ENCODE peak calls at places on chromosomes 5 and 9, in nine cellular contexts. D is brain microvascular endothelial cell; W is T47D; U is stimulated activated CD8-positive, alpha-beta memory T cell treated with anti-CD3 and anti-CD28 coated beads, Interleukin-15, amount 100 ng/mL, for 1 hour; M is left lung; J is mesothelial cell of epicardium; S is T1000; Q is endothelial cell; C is left ventricle myocardium inferior. L is an unnamed sample.

GRCh38 chr9:27726244-27727141 is 153.2 kb upstream of the C9orf72 start:
- DNase-seq in D (peak), W (no peak), U (no peak), M (peak), J (peak), S (peak), Q (peak), C (peak), L (no peak)

GRCh38 chr9:98326402-98327248 is 71.2 kb upstream of the TBC1D2 start:
- DNase-seq in D (no peak), W (no peak), U (no peak), M (no peak), J (no peak), S (no peak), Q (no peak), C (no peak), L (no peak)

GRCh38 chr5:29796018-29796417 is 1397.5 kb upstream of the CDH6 start:
- DNase-seq in D (no peak), W (no peak), U (no peak), M (no peak), J (no peak), S (no peak), Q (no peak), C (no peak), L (no peak)

GRCh38 chr5:128630078-128630575 is 92.1 kb upstream of the FBN2 start:
- DNase-seq in D (no peak), W (no peak), U (no peak), M (no peak), J (no peak), S (no peak), Q (no peak), C (no peak), L (no peak)

GRCh38 chr9:137296214-137297059 is 5.6 kb downstream of the NRARP start:
- DNase-seq in D (peak), W (no peak), U (no peak), M (no peak), J (no peak), S (no peak), Q (peak), C (peak), L (no peak)

GRCh38 chr9:29044959-29045358 is 1471.7 kb upstream of the C9orf72 start:
- DNase-seq in D (no peak), W (no peak), U (no peak), M (no peak), J (no peak), S (no peak), Q (no peak), C (no peak), L (no peak)

GRCh38 chr5:175627037-175627436 is 30.8 kb upstream of the HRH2 start:
- DNase-seq in D (no peak), W (no peak), U (no peak), M (no peak), J (no peak), S (no peak), Q (no peak), C (no peak), L (no peak)

GRCh38 chr9:121075251-121076036 is 689 bp downstream of the CNTRL start:
- DNase-seq in D (no peak), W (no peak), U (no peak), M (no peak), J (no peak), S (no peak), Q (no peak), C (no peak), L (no peak)

GRCh38 chr9:111198936-111199335 is 131.1 kb downstream of the OR2K2 start:
- DNase-seq in D (no peak), W (no peak), U (no peak), M (no peak), J (no peak), S (no peak), Q (no peak), C (no peak), L (no peak)

GRCh38 chr5:132466453-132467291 is 23.9 kb downstream of the IRF1 start:
- DNase-seq in D (peak), W (no peak), U (no peak), M (peak), J (no peak), S (no peak), Q (peak), C (peak), L (no peak)

GRCh38 chr5:137195483-137195882 is 303.6 kb downstream of the SPOCK1 start:
- DNase-seq in D (no peak), W (no peak), U (no peak), M (no peak), J (no peak), S (no peak), Q (no peak), C (no peak), L (no peak)

GRCh38 chr5:102763734-102764133 is 8.6 kb downstream of the PAM start:
- DNase-seq in D (no peak), W (no peak), U (no peak), M (no peak), J (no peak), S (no peak), Q (no peak), C (no peak), L (no peak)

GRCh38 chr5:1419476-1420210 is 25.6 kb downstream of the SLC6A3 start:
- DNase-seq in D (no peak), W (no peak), U (no peak), M (peak), J (no peak), S (no peak), Q (no peak), C (no peak), L (no peak)

GRCh38 chr5:79109527-79110492 is 1.8 kb upstream of the BHMT start:
- DNase-seq in D (no peak), W (no peak), U (no peak), M (no peak), J (no peak), S (no peak), Q (peak), C (peak), L (peak)

GRCh38 chr9:35689601-35690446 is at the start of gene TPM2:
- DNase-seq in D (peak), W (no peak), U (no peak), M (peak), J (peak), S (no peak), Q (peak), C (peak), L (peak)

GRCh38 chr5:128681096-128681495 is 143.1 kb upstream of the FBN2 start:
- DNase-seq in D (peak), W (no peak), U (no peak), M (no peak), J (no peak), S (no peak), Q (no peak), C (no peak), L (no peak)

GRCh38 chr5:77430726-77431125 is 61.4 kb downstream of the WDR41 start:
- DNase-seq in D (no peak), W (no peak), U (no peak), M (no peak), J (no peak), S (no peak), Q (no peak), C (no peak), L (no peak)

GRCh38 chr5:9441610-9442009 is 104.3 kb downstream of the SEMA5A start:
- DNase-seq in D (no peak), W (no peak), U (no peak), M (no peak), J (no peak), S (no peak), Q (no peak), C (no peak), L (no peak)

GRCh38 chr5:98999631-99000030 is 70.8 kb upstream of the CHD1 start:
- DNase-seq in D (no peak), W (no peak), U (no peak), M (no peak), J (no peak), S (no peak), Q (no peak), C (no peak), L (no peak)

GRCh38 chr9:93141771-93142483 is 7.9 kb upstream of the NINJ1 start:
- DNase-seq in D (no peak), W (no peak), U (no peak), M (no peak), J (no peak), S (no peak), Q (no peak), C (no peak), L (no peak)

GRCh38 chr5:57816108-57816507 is 333.5 kb upstream of the ACTBL2 start:
- DNase-seq in D (peak), W (no peak), U (no peak), M (no peak), J (no peak), S (peak), Q (no peak), C (no peak), L (no peak)